ENCODE peak calls at places on chromosomes 16 and 17, in five cellular contexts. One of them, this sample, is unnamed.

GRCh38 chr17:48759288-48759687 is 30.7 kb upstream of the HOXB13 start:
- DNase-seq in sigmoid colon: no peak
- DNase-seq in upper lobe of left lung: no peak
- DNase-seq in cardiac muscle cell: no peak
- DNase-seq in heart right ventricle: no peak
- DNase-seq in this sample: no peak

GRCh38 chr17:44547625-44548297 is 9.5 kb upstream of the FZD2 start:
- DNase-seq in sigmoid colon: no peak
- DNase-seq in upper lobe of left lung: no peak
- DNase-seq in heart right ventricle: peak; percentile 16
- DNase-seq in cardiac muscle cell: peak; percentile 49
- DNase-seq in this sample: no peak

GRCh38 chr17:50922107-50922506 is 56.0 kb upstream of the TOB1 start:
- DNase-seq in sigmoid colon: no peak
- DNase-seq in upper lobe of left lung: no peak
- DNase-seq in cardiac muscle cell: no peak
- DNase-seq in heart right ventricle: no peak
- DNase-seq in this sample: no peak

GRCh38 chr16:7755347-7755746 is 422.7 kb downstream of the RBFOX1 start:
- DNase-seq in upper lobe of left lung: no peak
- DNase-seq in heart right ventricle: no peak
- DNase-seq in cardiac muscle cell: no peak
- DNase-seq in sigmoid colon: no peak
- DNase-seq in this sample: no peak

GRCh38 chr16:6643083-6643686 is 689.5 kb upstream of the RBFOX1 start:
- DNase-seq in heart right ventricle: peak; percentile 27
- DNase-seq in cardiac muscle cell: peak; percentile 58
- DNase-seq in upper lobe of left lung: no peak
- DNase-seq in sigmoid colon: no peak
- DNase-seq in this sample: peak; percentile 85

GRCh38 chr17:28907709-28908475 is 5.0 kb upstream of the DHRS13 start:
- DNase-seq in upper lobe of left lung: no peak
- DNase-seq in sigmoid colon: no peak
- DNase-seq in cardiac muscle cell: peak; percentile 66
- DNase-seq in heart right ventricle: no peak
- DNase-seq in this sample: no peak

GRCh38 chr16:87132361-87133014 is 184.7 kb downstream of the C16orf95 start:
- DNase-seq in cardiac muscle cell: peak; percentile 75
- DNase-seq in sigmoid colon: peak; percentile 62
- DNase-seq in heart right ventricle: no peak
- DNase-seq in upper lobe of left lung: no peak
- DNase-seq in this sample: peak; percentile 48

GRCh38 chr17:42287305-42288077 is 807 bp upstream of the STAT5A start:
- DNase-seq in upper lobe of left lung: peak; percentile 66
- DNase-seq in sigmoid colon: peak; percentile 86
- DNase-seq in cardiac muscle cell: peak; percentile 50
- DNase-seq in heart right ventricle: peak; percentile 53
- DNase-seq in this sample: peak; percentile 54

GRCh38 chr16:2524339-2524938 is 4.3 kb downstream of the AMDHD2 start:
- DNase-seq in heart right ventricle: no peak
- DNase-seq in sigmoid colon: no peak
- DNase-seq in upper lobe of left lung: no peak
- DNase-seq in cardiac muscle cell: no peak
- DNase-seq in this sample: no peak

GRCh38 chr17:79781691-79782575 is 4.0 kb downstream of the CBX2 start:
- DNase-seq in cardiac muscle cell: no peak
- DNase-seq in sigmoid colon: no peak
- DNase-seq in upper lobe of left lung: no peak
- DNase-seq in heart right ventricle: no peak
- DNase-seq in this sample: no peak

GRCh38 chr17:21275579-21276339 is 8.8 kb upstream of the MAP2K3 start:
- DNase-seq in upper lobe of left lung: peak; percentile 97
- DNase-seq in sigmoid colon: peak; percentile 95
- DNase-seq in heart right ventricle: peak; percentile 94
- DNase-seq in cardiac muscle cell: peak; percentile 85
- DNase-seq in this sample: peak; percentile 87

GRCh38 chr17:61449707-61450640 is 2.2 kb upstream of the TBX4 start:
- DNase-seq in sigmoid colon: no peak
- DNase-seq in upper lobe of left lung: no peak
- DNase-seq in cardiac muscle cell: no peak
- DNase-seq in heart right ventricle: no peak
- DNase-seq in this sample: no peak

GRCh38 chr16:25256821-25257503 is 683 bp downstream of the ZKSCAN2 start:
- DNase-seq in sigmoid colon: no peak
- DNase-seq in heart right ventricle: peak; percentile 6
- DNase-seq in cardiac muscle cell: peak; percentile 23
- DNase-seq in upper lobe of left lung: no peak
- DNase-seq in this sample: no peak

GRCh38 chr17:28169621-28170349 is 127.3 kb downstream of the NLK start:
- DNase-seq in upper lobe of left lung: no peak
- DNase-seq in cardiac muscle cell: no peak
- DNase-seq in sigmoid colon: no peak
- DNase-seq in heart right ventricle: no peak
- DNase-seq in this sample: no peak

GRCh38 chr17:59963738-59964454 is 644 bp downstream of the RNFT1 start:
- DNase-seq in sigmoid colon: peak; percentile 73
- DNase-seq in upper lobe of left lung: peak; percentile 51
- DNase-seq in heart right ventricle: peak; percentile 40
- DNase-seq in cardiac muscle cell: peak; percentile 58
- DNase-seq in this sample: peak; percentile 42

GRCh38 chr17:5019475-5019956 is 15.7 kb downstream of the SLC52A1 start:
- DNase-seq in cardiac muscle cell: peak; percentile 12
- DNase-seq in sigmoid colon: no peak
- DNase-seq in upper lobe of left lung: no peak
- DNase-seq in heart right ventricle: no peak
- DNase-seq in this sample: no peak

GRCh38 chr16:16857603-16858283 is 478.8 kb downstream of the NPIPA7 start:
- DNase-seq in heart right ventricle: no peak
- DNase-seq in upper lobe of left lung: no peak
- DNase-seq in cardiac muscle cell: no peak
- DNase-seq in sigmoid colon: no peak
- DNase-seq in this sample: no peak

GRCh38 chr16:6446370-6446769 is 886.3 kb upstream of the RBFOX1 start:
- DNase-seq in sigmoid colon: no peak
- DNase-seq in upper lobe of left lung: no peak
- DNase-seq in cardiac muscle cell: no peak
- DNase-seq in heart right ventricle: no peak
- DNase-seq in this sample: no peak

GRCh38 chr16:21277927-21278706 is at the start of gene CRYM:
- DNase-seq in sigmoid colon: peak; percentile 79
- DNase-seq in upper lobe of left lung: peak; percentile 61
- DNase-seq in cardiac muscle cell: peak; percentile 39
- DNase-seq in heart right ventricle: peak; percentile 55
- DNase-seq in this sample: no peak

GRCh38 chr17:17919169-17920107 is 52.8 kb downstream of the TOM1L2 start:
- DNase-seq in cardiac muscle cell: peak; percentile 83
- DNase-seq in upper lobe of left lung: peak; percentile 77
- DNase-seq in heart right ventricle: peak; percentile 82
- DNase-seq in sigmoid colon: peak; percentile 89
- DNase-seq in this sample: peak; percentile 54

GRCh38 chr17:34155947-34156346 is 99.1 kb upstream of the CCL2 start:
- DNase-seq in cardiac muscle cell: no peak
- DNase-seq in sigmoid colon: no peak
- DNase-seq in upper lobe of left lung: no peak
- DNase-seq in heart right ventricle: no peak
- DNase-seq in this sample: no peak

GRCh38 chr16:82108101-82108500 is 61.9 kb downstream of the MPHOSPH6 start:
- DNase-seq in cardiac muscle cell: no peak
- DNase-seq in upper lobe of left lung: no peak
- DNase-seq in sigmoid colon: no peak
- DNase-seq in heart right ventricle: no peak
- DNase-seq in this sample: no peak

GRCh38 chr16:27918755-27919154 is 144.8 kb downstream of the GSG1L start:
- DNase-seq in upper lobe of left lung: no peak
- DNase-seq in cardiac muscle cell: no peak
- DNase-seq in heart right ventricle: no peak
- DNase-seq in sigmoid colon: no peak
- DNase-seq in this sample: no peak

GRCh38 chr17:2056221-2057129 is 1.6 kb downstream of the HIC1 start:
- DNase-seq in upper lobe of left lung: no peak
- DNase-seq in sigmoid colon: peak; percentile 75
- DNase-seq in heart right ventricle: no peak
- DNase-seq in cardiac muscle cell: peak; percentile 73
- DNase-seq in this sample: no peak

GRCh38 chr17:2057130-2057713 is 2.3 kb downstream of the HIC1 start:
- DNase-seq in upper lobe of left lung: no peak
- DNase-seq in sigmoid colon: no peak
- DNase-seq in heart right ventricle: no peak
- DNase-seq in cardiac muscle cell: peak; percentile 58
- DNase-seq in this sample: no peak

GRCh38 chr17:2058521-2059124 is 3.7 kb downstream of the HIC1 start:
- DNase-seq in heart right ventricle: peak; percentile 80
- DNase-seq in sigmoid colon: peak; percentile 92
- DNase-seq in cardiac muscle cell: peak; percentile 93
- DNase-seq in upper lobe of left lung: peak; percentile 90
- DNase-seq in this sample: peak; percentile 72

GRCh38 chr17:2059125-2059836 is 4.4 kb downstream of the HIC1 start:
- DNase-seq in heart right ventricle: no peak
- DNase-seq in cardiac muscle cell: no peak
- DNase-seq in sigmoid colon: peak; percentile 73
- DNase-seq in upper lobe of left lung: no peak
- DNase-seq in this sample: no peak

DNA sequence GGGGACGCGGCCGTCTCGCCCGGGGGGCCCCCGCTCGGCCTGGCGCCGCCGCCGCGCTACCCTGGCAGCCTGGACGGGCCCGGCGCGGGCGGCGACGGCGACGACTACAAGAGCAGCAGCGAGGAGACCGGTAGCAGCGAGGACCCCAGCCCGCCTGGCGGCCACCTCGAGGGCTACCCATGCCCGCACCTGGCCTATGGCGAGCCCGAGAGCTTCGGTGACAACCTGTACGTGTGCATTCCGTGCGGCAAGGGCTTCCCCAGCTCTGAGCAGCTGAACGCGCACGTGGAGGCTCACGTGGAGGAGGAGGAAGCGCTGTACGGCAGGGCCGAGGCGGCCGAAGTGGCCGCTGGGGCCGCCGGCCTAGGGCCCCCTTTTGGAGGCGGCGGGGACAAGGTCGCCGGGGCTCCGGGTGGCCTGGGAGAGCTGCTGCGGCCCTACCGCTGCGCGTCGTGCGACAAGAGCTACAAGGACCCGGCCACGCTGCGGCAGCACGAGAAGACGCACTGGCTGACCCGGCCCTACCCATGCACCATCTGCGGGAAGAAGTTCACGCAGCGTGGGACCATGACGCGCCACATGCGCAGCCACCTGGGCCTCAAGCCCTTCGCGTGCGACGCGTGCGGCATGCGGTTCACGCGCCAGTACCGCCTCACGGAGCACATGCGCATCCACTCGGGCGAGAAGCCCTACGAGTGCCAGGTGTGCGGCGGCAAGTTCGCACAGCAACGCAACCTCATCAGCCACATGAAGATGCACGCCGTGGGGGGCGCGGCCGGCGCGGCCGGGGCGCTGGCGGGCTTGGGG is 3.0 kb downstream of the HIC1 start:
- DNase-seq in cardiac muscle cell: peak; percentile 62
- DNase-seq in upper lobe of left lung: no peak
- DNase-seq in sigmoid colon: peak; percentile 72
- DNase-seq in heart right ventricle: no peak
- DNase-seq in this sample: no peak
- H3K27ac ChIP-seq in cardiac muscle cell: no peak overlapping the region
- H3K27ac ChIP-seq in upper lobe of left lung: peak overlapping the region; percentile 54
- H3K27ac ChIP-seq in sigmoid colon: peak overlapping the region; percentile 91
- H3K27ac ChIP-seq in heart right ventricle: peak overlapping the region; percentile 97
- H3K27ac ChIP-seq in this sample: peak overlapping the region; percentile 92

DNA sequence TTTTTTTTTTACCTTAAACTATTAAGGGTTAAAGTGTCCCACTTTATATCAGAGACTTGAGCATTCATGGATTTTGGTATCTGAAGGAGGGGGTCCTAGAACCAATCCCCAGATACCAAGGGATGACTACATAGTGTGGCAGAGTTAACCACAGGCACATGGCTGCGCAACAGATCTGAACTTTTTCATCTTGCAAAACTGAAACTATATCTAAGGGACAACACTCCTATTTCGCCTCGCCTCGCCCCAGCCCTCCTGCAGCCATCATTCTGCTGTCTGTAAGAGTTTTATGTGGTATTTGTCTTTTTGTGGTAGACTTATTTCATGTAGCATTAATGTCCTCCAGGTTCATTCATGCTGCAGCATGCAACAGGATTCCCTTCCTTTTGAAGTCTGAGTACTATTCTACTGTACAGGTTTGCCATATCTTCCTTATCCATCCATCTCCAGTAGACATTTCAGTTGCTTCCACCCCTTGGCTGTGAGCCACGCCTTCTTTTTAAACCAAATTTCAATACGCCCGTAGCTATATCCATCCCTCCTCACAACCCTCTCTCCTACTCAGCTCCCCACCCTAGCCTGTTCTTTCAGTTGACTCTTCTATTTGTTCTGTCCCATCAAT is 53.2 kb downstream of the AMFR start:
- DNase-seq in heart right ventricle: no peak
- DNase-seq in upper lobe of left lung: no peak
- DNase-seq in cardiac muscle cell: no peak
- DNase-seq in sigmoid colon: no peak
- DNase-seq in this sample: no peak
- H3K27ac ChIP-seq in heart right ventricle: no peak overlapping the region
- H3K27ac ChIP-seq in upper lobe of left lung: no peak overlapping the region
- H3K27ac ChIP-seq in cardiac muscle cell: no peak overlapping the region
- H3K27ac ChIP-seq in sigmoid colon: peak overlapping the region; percentile 72
- H3K27ac ChIP-seq in this sample: no peak overlapping the region

DNA sequence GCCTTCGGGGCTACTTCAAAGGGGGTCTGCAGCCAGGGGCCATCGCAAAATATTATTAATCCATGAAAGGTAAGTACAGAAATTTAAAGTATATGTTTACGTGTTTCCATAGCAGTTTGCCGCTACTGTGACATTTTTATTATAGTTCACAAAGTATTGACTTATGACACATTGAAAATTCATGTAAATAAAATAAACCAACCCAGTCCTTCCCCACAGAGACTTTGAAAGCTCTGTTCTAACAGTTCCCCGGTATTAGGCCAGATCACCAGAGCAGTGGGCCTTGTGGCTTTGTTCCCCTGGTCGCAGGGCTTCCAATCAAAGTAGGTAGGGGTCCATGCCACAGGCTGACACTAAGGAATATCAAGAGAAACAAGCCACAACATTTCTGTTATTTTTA is 13.9 kb downstream of the KIAA0753 start:
- DNase-seq in cardiac muscle cell: no peak
- DNase-seq in upper lobe of left lung: no peak
- DNase-seq in heart right ventricle: no peak
- DNase-seq in sigmoid colon: no peak
- DNase-seq in this sample: no peak
- H3K27ac ChIP-seq in cardiac muscle cell: no peak overlapping the region
- H3K27ac ChIP-seq in upper lobe of left lung: no peak overlapping the region
- H3K27ac ChIP-seq in heart right ventricle: no peak overlapping the region
- H3K27ac ChIP-seq in sigmoid colon: no peak overlapping the region
- H3K27ac ChIP-seq in this sample: no peak overlapping the region

GRCh38 chr16:1079341-1079740 is 6.8 kb downstream of the SSTR5 start:
- DNase-seq in cardiac muscle cell: no peak
- DNase-seq in upper lobe of left lung: no peak
- DNase-seq in heart right ventricle: no peak
- DNase-seq in sigmoid colon: no peak
- DNase-seq in this sample: no peak
- H3K27ac ChIP-seq in cardiac muscle cell: no peak overlapping the region
- H3K27ac ChIP-seq in upper lobe of left lung: no peak overlapping the region
- H3K27ac ChIP-seq in heart right ventricle: no peak overlapping the region
- H3K27ac ChIP-seq in sigmoid colon: no peak overlapping the region
- H3K27ac ChIP-seq in this sample: no peak overlapping the region

This sample was measured in tibial nerve.